ENCODE peak calls at places on chromosomes 1 and 21, in six cellular contexts. M is breast epithelium, X is endothelial cell of umbilical vein, A is transverse colon, E is Panc1, W is stomach. S is an unnamed sample. For H3K4me1, the result is how much of the 10 kb centered on the place peaks cover.

GRCh38 chr1:236774926-236775325 is 20.2 kb upstream of the MTR start:
- DNase-seq in M (no peak), X (peak), A (no peak), E (no peak), W (no peak), S (no peak)

GRCh38 chr1:46675549-46676314 is 4.1 kb downstream of the TEX38 start:
- DNase-seq in M (no peak), X (no peak), A (no peak), E (no peak), W (no peak), S (no peak)

GRCh38 chr1:20361401-20361800 is 70.7 kb downstream of the VWA5B1 start:
- DNase-seq in M (no peak), X (no peak), A (no peak), E (no peak), W (no peak), S (no peak)

GRCh38 chr21:19870682-19871081 is 1127.5 kb upstream of the NCAM2 start:
- DNase-seq in M (no peak), X (no peak), A (no peak), E (no peak), W (no peak), S (no peak)

GRCh38 chr1:34978926-34979325 is 6.2 kb downstream of the TMEM35B start:
- DNase-seq in M (no peak), X (no peak), A (no peak), E (no peak), W (no peak), S (no peak)

GRCh38 chr1:192903142-192903541 is 94.3 kb downstream of the RGS2 start:
- DNase-seq in M (no peak), X (no peak), A (no peak), E (no peak), W (no peak), S (no peak)

GRCh38 chr1:157091668-157092273 is 7.8 kb downstream of the ETV3L start:
- DNase-seq in M (no peak), X (no peak), A (no peak), E (no peak), W (no peak), S (no peak)

GRCh38 chr1:90507173-90507572 is 209.9 kb downstream of the BARHL2 start:
- DNase-seq in M (no peak), X (no peak), A (no peak), E (no peak), W (no peak), S (no peak)

GRCh38 chr1:178238722-178239510 is 145.0 kb downstream of the RASAL2 start:
- DNase-seq in M (no peak), X (peak), A (no peak), E (peak), W (no peak), S (no peak)

GRCh38 chr1:160877221-160877620 is 7.8 kb downstream of the ITLN1 start:
- DNase-seq in M (no peak), X (no peak), A (no peak), E (no peak), W (no peak), S (no peak)

GRCh38 chr1:112688781-112689193 is 14.3 kb downstream of the MOV10 start:
- DNase-seq in M (no peak), X (no peak), A (no peak), E (no peak), W (no peak), S (no peak)

GRCh38 chr1:230309646-230310177 is 116.4 kb downstream of the PGBD5 start:
- DNase-seq in M (no peak), X (no peak), A (no peak), E (no peak), W (no peak), S (no peak)

GRCh38 chr1:43293896-43294760 is 6.7 kb upstream of the TIE1 start:
- DNase-seq in M (peak), X (peak), A (peak), E (peak), W (no peak), S (peak)

GRCh38 chr1:105087496-105087895 is 1337.8 kb downstream of the AMY1C start:
- DNase-seq in M (no peak), X (no peak), A (no peak), E (peak), W (no peak), S (no peak)

GRCh38 chr1:94081566-94082344 is 39.2 kb downstream of the ABCA4 start:
- DNase-seq in M (no peak), X (no peak), A (no peak), E (no peak), W (no peak), S (no peak)

GRCh38 chr1:205248793-205249601 is 21.3 kb downstream of the TMCC2 start:
- DNase-seq in M (no peak), X (peak), A (peak), E (no peak), W (peak), S (peak)

GRCh38 chr1:153565529-153566374 is at the start of gene S100A2:
- DNase-seq in M (peak), X (peak), A (peak), E (peak), W (peak), S (peak)

GRCh38 chr1:84632975-84633427 is 57.3 kb downstream of the SSX2IP start:
- DNase-seq in M (no peak), X (peak), A (peak), E (peak), W (no peak), S (no peak)

GRCh38 chr1:116908821-116909510 is 750 bp upstream of the PTGFRN start:
- DNase-seq in M (no peak), X (no peak), A (no peak), E (no peak), W (no peak), S (no peak)

GRCh38 chr1:44652445-44653106 is 21.7 kb downstream of the TMEM53 start:
- DNase-seq in M (peak), X (peak), A (peak), E (peak), W (peak), S (peak)

GRCh38 chr1:46532498-46533178 is 18.8 kb downstream of the KNCN start:
- DNase-seq in M (no peak), X (peak), A (peak), E (no peak), W (peak), S (peak)

GRCh38 chr1:210072129-210072528 is 134.1 kb downstream of the SYT14 start:
- DNase-seq in M (no peak), X (no peak), A (no peak), E (no peak), W (no peak), S (no peak)

GRCh38 chr1:112397051-112397471 is 1.0 kb downstream of the CTTNBP2NL start:
- DNase-seq in M (no peak), X (peak), A (peak), E (no peak), W (no peak), S (no peak)

GRCh38 chr1:111553199-111553598 is 49.8 kb upstream of the ADORA3 start:
- DNase-seq in M (no peak), X (no peak), A (no peak), E (no peak), W (no peak), S (no peak)

GRCh38 chr1:89527750-89528381 is 3.2 kb downstream of the LRRC8B start:
- DNase-seq in M (no peak), X (peak), A (no peak), E (no peak), W (no peak), S (no peak)

GRCh38 chr1:59926381-59927243 is at the start of gene CYP2J2:
- DNase-seq in M (peak), X (peak), A (peak), E (no peak), W (peak), S (peak)

GRCh38 chr1:205335692-205336091 is 14.1 kb upstream of the NUAK2 start:
- DNase-seq in M (peak), X (peak), A (peak), E (no peak), W (peak), S (peak)

GRCh38 chr1:217431395-217431794 is 199.5 kb downstream of the GPATCH2 start:
- DNase-seq in M (no peak), X (no peak), A (no peak), E (no peak), W (no peak), S (no peak)

GRCh38 chr1:94113592-94114322 is 7.2 kb downstream of the ABCA4 start:
- DNase-seq in M (no peak), X (peak), A (no peak), E (no peak), W (no peak), S (no peak)

GRCh38 chr1:35707253-35708178 is 11.2 kb downstream of the C1orf216 start:
- DNase-seq in M (no peak), X (no peak), A (peak), E (no peak), W (peak), S (no peak)

GRCh38 chr1:57192256-57192655 is 226.4 kb upstream of the C8B start:
- DNase-seq in M (no peak), X (no peak), A (no peak), E (no peak), W (no peak), S (no peak)

GRCh38 chr1:161196521-161197451 is 2.1 kb downstream of the ADAMTS4 start:
- DNase-seq in M (no peak), X (peak), A (no peak), E (no peak), W (no peak), S (no peak)

GRCh38 chr1:24983006-24983680 is 53.1 kb upstream of the RUNX3 start:
- DNase-seq in M (no peak), X (no peak), A (no peak), E (no peak), W (no peak), S (no peak)

GRCh38 chr1:67791686-67792475 is 41.4 kb downstream of the GNG12 start:
- DNase-seq in M (no peak), X (peak), A (no peak), E (no peak), W (no peak), S (no peak)

GRCh38 chr1:14242870-14243269 is 355.6 kb upstream of the KAZN start:
- DNase-seq in M (no peak), X (no peak), A (no peak), E (no peak), W (no peak), S (no peak)

DNA sequence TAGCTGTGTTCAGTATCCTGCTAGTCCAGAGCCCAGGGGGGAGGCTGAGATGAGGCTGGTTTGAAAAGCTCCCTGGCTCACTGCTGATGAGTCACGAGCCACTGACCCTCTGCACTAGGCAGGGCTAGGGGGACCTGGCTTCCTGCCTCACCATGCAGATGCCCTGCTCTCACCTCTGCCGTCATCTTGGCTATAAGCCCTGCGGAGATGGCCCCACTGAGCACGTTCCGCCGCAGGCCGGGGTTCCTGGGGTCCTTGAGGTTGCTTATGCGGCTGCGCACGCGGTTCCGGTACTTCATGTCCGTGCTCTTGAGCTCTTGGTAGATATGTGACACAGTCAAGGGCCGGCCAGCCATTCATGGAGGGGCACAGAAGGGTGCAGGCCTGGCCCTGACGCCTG is 24.1 kb upstream of the ZNF436 start:
- DNase-seq in M (peak), X (peak), A (peak), E (no peak), W (no peak), S (no peak)
- TF ChIP-seq POLR2AphosphoS5 in M (peak), X (no peak), A (no peak), E (no peak), W (no peak), S (no peak)

DNA sequence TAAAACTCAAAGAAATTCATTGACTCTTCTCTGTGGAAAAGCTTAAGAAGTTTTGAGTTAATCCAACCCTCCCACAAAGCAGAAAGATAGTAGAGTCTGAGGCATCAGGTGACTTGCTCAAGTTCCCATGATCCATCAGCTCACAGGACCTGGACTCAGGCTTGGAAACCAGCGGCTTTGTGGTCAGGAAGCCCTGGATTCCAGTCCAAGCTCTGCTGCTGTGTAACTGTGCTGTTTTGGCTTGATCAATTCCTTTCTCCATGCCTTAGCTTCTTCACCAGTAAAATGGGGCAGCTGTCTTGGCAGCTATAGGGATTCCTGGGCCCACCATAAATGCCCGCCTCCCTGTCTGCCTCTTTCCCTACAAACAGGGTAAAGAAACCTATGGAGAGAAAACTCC is 180.2 kb downstream of the HIVEP3 start:
- DNase-seq in M (no peak), X (no peak), A (no peak), E (no peak), W (no peak), S (no peak)
- H3K4me1 ChIP-seq in M (under half), X (under half), A (under half), E (under half), W (under half), S (under half)

GRCh38 chr1:245875581-245876263 is 631.4 kb downstream of the SMYD3 start:
- DNase-seq in M (no peak), X (no peak), A (no peak), E (no peak), W (no peak), S (no peak)

GRCh38 chr1:245873883-245874671 is 633.0 kb downstream of the SMYD3 start:
- DNase-seq in M (no peak), X (no peak), A (no peak), E (no peak), W (no peak), S (no peak)

GRCh38 chr1:245873068-245873467 is 634.0 kb downstream of the SMYD3 start:
- DNase-seq in M (no peak), X (no peak), A (no peak), E (no peak), W (no peak), S (no peak)

GRCh38 chr1:245876586-245876985 is 630.5 kb downstream of the SMYD3 start:
- DNase-seq in M (no peak), X (no peak), A (no peak), E (no peak), W (no peak), S (no peak)

DNA sequence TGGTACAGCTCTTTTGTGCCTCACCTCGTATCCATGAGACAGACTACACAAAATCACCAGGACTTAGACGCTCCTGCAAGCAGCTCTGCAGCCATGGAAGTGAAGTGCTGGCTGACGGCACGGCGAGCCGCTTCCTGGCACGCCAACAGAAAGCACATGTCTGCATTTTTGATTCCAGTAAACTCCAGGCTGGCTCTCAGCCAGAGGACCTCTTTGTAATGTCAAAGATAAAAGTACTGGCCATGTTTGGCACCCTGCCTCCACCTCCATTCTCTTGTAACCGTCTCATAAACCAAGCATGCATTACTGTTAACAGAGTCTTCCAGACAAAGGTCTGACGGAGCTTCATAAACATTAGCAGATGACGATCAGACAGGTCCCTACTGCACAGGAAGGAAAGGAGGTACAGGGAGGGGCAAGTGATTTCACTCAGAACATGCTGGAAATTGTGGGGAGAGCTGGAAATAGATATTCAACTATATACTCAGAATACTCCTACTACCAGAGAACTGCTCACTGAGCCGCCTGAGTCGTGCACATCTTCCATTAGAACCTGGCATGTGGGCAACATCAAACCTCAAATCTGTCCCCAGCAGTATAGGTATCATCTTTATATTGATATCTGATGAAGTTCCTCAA is 632.0 kb downstream of the SMYD3 start:
- DNase-seq in M (peak), X (peak), A (peak), E (no peak), W (peak), S (peak)
- TF ChIP-seq POLR2AphosphoS5 in M (no peak), X (peak), A (peak), E (no peak), W (peak), S (peak)

DNA sequence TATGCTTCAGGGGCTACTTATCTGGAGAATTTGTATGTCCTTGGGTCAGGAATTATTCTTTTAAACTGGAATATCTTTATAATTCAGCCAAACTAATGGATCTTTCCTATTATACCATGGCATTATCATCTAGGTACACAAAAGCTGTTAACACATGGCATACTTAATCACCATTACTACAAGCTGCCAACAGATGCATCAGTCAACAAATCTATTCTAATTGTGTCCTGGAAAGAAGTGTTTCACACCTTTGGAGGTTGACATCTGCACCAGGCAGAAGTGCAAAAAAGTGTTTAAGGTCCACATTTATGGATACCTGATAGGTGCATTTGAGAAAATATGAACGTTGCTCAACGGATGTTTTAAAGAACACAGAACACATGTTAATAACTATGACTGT is 470.2 kb upstream of the ADGRL2 start:
- DNase-seq in M (no peak), X (no peak), A (no peak), E (no peak), W (no peak), S (no peak)
- H3K4me1 ChIP-seq in M (under half), X (under half), A (under half), E (under half), W (under half), S (under half)

DNA sequence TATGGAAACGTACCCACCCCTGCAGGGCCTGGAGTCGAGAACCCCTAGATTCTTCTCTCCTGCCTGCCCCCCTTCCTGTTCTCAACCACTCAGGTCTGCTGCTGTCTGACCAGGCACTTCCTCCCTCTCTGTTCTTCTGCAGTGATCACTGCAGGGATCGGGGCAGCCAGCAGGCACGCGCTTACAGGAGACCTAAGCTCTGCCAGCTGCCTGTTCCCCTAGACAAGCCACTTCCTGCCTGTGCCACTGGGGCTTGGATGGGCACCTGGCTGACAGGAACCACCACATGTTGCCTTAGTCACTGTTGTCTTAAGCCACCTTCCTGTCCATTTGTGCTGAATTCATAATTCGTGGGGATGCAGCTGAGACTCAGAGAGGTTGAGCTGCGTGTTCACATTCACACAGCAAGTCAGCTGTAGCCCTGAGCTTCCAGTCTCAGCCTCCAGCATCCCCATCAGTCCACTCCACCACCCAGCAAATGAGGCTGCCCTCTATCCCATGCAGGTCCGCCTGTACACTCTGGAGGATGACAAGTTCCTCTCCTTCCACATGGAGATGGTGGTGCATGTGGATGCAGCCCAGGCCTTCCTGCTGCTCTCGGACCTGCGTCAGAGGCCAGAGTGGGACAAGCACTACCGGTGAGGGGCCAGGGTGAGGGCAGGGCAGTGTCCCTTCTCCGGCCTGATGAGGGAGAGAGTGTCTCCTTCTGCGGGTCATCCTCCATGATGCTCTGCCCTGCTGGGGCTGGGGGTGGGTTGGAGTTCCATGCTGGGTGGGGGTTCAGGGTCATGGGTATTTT is 18.6 kb downstream of the FAM151A start:
- DNase-seq in M (no peak), X (peak), A (no peak), E (no peak), W (no peak), S (peak)
- TF ChIP-seq POLR2AphosphoS5 in M (no peak), X (no peak), A (no peak), E (no peak), W (no peak), S (no peak)

DNA sequence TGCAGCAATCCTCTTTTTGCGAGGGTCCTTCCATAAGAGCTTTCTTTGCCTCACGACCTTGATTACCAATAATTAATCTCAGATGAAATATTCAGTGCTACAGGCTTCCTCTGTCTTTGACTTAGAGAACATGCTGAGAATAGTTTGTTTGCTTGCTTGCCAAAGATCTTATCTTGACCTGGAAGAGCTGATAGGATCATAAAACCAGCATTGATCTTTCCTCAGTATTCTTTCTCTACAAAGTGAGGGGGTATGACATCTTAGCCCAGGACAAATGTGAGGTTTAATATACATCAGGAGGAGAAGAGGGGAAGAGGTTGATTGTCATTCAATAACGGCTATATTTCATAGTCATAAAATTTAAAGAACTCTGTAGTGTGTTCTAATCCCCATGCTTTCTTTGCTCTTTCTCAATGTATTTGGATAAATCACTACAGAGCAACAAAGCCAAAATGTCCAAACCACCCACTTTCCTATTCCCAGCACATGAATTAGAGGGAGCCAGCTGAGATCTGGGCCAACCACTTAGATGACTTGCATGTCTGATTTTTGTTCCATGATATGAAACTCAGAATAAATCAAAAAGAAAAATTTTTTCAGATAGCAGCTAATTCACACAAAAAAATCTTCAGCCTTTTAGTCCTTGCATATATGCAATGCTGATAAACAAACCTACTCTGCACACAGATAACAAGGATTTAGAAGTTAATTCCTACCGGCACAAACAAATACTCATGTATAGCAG is 50.5 kb upstream of the IPO9 start:
- DNase-seq in M (no peak), X (no peak), A (no peak), E (no peak), W (no peak), S (no peak)
- H3K4me1 ChIP-seq in M (under half), X (half or more), A (under half), E (under half), W (under half), S (under half)

GRCh38 chr1:92538413-92539061 is 51.8 kb upstream of the GFI1 start:
- DNase-seq in M (no peak), X (peak), A (no peak), E (no peak), W (no peak), S (no peak)
- TF ChIP-seq POLR2AphosphoS5 in M (no peak), X (no peak), A (no peak), E (no peak), W (no peak), S (no peak)

S was measured in prostate gland.